ENCODE peak calls at places on chromosomes 16 and 17, in five cellular contexts. H is body of pancreas, M is sigmoid colon, P is A549, G is right lobe of liver. T is an unnamed sample.
A peak's percentile ranks its signal among the peaks of the same experiment; 100 is the strongest.

GRCh38 chr17:18194804-18195203 is 11.2 kb downstream of the ALKBH5 start:
- DNase-seq in H (no peak), M (no peak), P (no peak), G (no peak), T (no peak)

GRCh38 chr16:86066755-86067154 is 167.8 kb downstream of the IRF8 start:
- DNase-seq in H (no peak), M (no peak), P (no peak), G (no peak), T (no peak)

GRCh38 chr16:68954871-68955635 is 111.7 kb downstream of the TANGO6 start:
- DNase-seq in H (no peak), M (no peak), P (no peak), G (no peak), T (no peak)

GRCh38 chr17:1491406-1492248 is 859 bp downstream of the MYO1C start:
- DNase-seq in H (peak; percentile 77), M (peak; percentile 85), P (peak; percentile 83), G (peak; percentile 80), T (peak; percentile 77)

GRCh38 chr17:79272666-79273219 is 198.1 kb downstream of the ENGASE start:
- DNase-seq in H (peak; percentile 55), M (no peak), P (peak; percentile 71), G (peak; percentile 38), T (no peak)

GRCh38 chr16:86880316-86881117 is 302.2 kb downstream of the FOXL1 start:
- DNase-seq in H (no peak), M (no peak), P (no peak), G (no peak), T (no peak)

GRCh38 chr17:82631544-82631943 is 16.7 kb downstream of the WDR45B start:
- DNase-seq in H (no peak), M (no peak), P (no peak), G (no peak), T (no peak)

GRCh38 chr17:48177816-48178215 is 70.2 kb downstream of the SNX11 start:
- DNase-seq in H (peak; percentile 18), M (no peak), P (no peak), G (no peak), T (no peak)

GRCh38 chr16:21277927-21278706 is at the start of gene CRYM:
- DNase-seq in H (peak; percentile 76), M (peak; percentile 79), P (peak; percentile 82), G (peak; percentile 81), T (peak; percentile 72)

GRCh38 chr17:4530799-4531730 is 24.1 kb downstream of the MYBBP1A start:
- DNase-seq in H (no peak), M (no peak), P (no peak), G (peak; percentile 57), T (no peak)

GRCh38 chr17:59840329-59840907 is 52.3 kb downstream of the TUBD1 start:
- DNase-seq in H (no peak), M (no peak), P (no peak), G (no peak), T (no peak)

GRCh38 chr17:38572665-38573365 is 32.9 kb downstream of the SRCIN1 start:
- DNase-seq in H (peak; percentile 47), M (no peak), P (peak; percentile 87), G (no peak), T (no peak)

GRCh38 chr17:39231587-39232551 is 6.1 kb upstream of the STAC2 start:
- DNase-seq in H (peak; percentile 56), M (peak; percentile 74), P (peak; percentile 76), G (peak; percentile 49), T (no peak)

GRCh38 chr17:32302860-32303649 is 37.4 kb downstream of the RHBDL3 start:
- DNase-seq in H (peak; percentile 31), M (no peak), P (no peak), G (no peak), T (peak; percentile 62)

GRCh38 chr16:84616515-84616914 is 1.4 kb downstream of the COTL1 start:
- DNase-seq in H (no peak), M (no peak), P (no peak), G (no peak), T (no peak)

GRCh38 chr17:59277031-59277430 is 54.4 kb upstream of the YPEL2 start:
- DNase-seq in H (no peak), M (no peak), P (no peak), G (no peak), T (no peak)

GRCh38 chr16:12900599-12901203 is 697 bp upstream of the SHISA9 start:
- DNase-seq in H (no peak), M (no peak), P (no peak), G (no peak), T (no peak)

GRCh38 chr17:35900693-35901487 is 20.7 kb upstream of the CCL5 start:
- DNase-seq in H (no peak), M (no peak), P (no peak), G (no peak), T (no peak)

GRCh38 chr17:65584604-65585521 is 23.4 kb upstream of the AXIN2 start:
- DNase-seq in H (peak; percentile 71), M (no peak), P (no peak), G (no peak), T (no peak)

GRCh38 chr17:59366040-59366757 is 34.7 kb downstream of the YPEL2 start:
- DNase-seq in H (peak; percentile 57), M (no peak), P (no peak), G (no peak), T (no peak)

GRCh38 chr16:11049396-11050059 is 105.2 kb downstream of the CLEC16A start:
- DNase-seq in H (no peak), M (peak; percentile 51), P (peak; percentile 8), G (no peak), T (no peak)

DNA sequence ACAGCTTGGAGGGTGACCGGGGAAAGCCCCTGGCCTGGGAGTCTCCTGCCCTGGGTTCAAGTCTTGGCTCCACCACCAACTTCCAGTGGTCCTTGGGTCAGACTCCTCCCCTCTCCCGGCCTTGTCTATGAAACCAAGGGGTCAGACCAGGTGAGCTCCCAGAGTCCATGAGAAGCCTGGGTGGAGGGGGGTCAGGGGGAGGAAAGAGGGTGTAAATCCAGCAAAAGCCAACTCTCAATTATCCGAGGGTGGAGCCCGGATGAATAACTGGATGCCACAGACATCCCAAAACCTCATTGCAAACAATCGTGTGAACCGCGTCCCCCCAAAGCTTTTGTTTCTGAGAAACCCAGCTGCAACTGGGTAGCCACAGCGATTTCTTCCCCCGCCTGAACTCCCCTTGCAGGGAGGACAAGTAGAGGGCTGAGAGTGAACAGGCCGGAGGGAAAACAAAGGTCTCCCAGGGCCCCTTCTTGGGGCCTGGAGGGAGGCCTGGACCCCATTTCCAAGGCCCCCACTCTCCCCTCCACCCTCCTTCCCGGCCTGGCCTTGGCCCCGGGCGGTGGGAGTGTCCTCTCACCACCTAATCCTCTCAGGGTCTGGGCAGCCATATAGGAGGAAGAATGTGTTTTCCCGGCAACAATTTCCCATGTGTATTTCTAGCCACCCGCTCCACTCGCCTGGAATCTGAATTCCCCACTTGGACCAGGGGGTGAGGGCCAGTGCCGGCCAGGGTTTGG is 2.5 kb downstream of the GLIS2 start:
- DNase-seq in H (no peak), M (no peak), P (no peak), G (no peak), T (peak; percentile 55)
- H3K27ac ChIP-seq in H (peak overlapping the region; percentile 91), M (peak overlapping the region; percentile 98), P (peak overlapping the region; percentile 96), G (no peak overlapping the region), T (peak overlapping the region; percentile 97)

DNA sequence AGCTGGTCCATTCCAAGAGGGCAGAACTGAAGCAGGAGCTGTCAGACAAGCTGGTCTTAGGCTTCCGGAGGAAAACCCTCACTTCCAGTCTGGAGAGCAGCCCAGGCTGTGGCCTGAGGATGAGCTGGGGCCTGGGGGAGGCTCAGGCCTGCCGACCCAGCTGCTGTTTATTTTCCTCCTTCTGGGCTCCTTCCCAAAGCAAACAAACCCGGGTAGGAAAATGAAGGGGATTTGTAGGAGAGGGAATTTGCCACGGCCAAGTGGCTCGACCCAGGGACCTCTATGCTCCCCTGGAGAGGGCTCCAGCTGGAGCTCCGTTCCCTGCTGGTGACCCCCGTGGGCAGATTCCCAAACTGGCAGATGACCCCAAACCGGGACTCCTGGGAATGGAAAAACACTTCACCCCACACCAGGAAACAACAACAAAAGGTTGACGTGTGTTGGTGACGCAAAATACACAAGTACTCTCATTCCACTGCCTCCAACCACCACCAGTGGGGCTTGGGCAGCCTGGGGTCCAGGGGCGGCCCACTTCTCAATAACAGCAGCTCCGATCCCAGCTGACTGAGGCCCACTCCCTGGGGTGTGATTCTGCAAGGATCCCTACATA is 8.8 kb downstream of the JUP start:
- DNase-seq in H (peak; percentile 78), M (peak; percentile 87), P (peak; percentile 93), G (peak; percentile 79), T (peak; percentile 88)
- TF ChIP-seq POLR2A in H (peak; percentile 24), M (no peak), P (peak; percentile 25), G (peak; percentile 26), T (no peak)

DNA sequence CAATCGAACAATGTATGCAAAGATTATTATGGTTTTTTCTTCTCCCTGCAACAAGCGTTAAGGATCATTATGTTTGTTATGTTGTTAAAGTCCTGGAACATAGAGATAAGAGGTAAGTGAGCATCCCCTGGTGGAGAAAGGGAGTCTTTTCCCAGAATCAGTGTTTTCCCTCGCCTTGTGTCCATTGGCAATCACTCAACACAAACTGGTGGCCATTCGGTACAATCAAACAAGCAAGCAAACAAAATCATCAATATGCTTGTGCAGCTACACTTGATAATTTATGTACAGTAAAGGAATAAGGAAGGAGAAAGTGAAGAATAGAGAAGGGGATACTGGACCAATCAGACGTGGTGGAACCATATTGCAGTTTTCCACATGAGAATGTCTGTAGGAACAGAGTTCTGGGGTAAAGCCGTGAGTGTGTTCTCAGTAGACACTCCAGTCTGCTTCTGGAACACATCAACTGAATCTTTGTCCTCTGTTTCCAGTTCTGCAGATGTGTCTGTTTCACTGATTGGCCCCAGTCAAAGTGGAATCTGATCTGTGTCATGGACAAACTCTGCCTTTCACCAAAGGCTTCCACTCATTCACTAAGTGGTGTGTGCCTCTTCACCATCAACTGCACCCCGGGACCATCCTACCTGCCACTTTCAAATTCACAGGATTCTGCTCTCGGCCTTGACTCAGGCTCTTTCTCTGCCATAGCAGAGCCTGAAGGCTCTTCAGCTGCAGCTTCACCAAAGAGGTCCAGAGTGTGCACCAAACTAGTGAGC is 169.5 kb downstream of the AHSP start:
- DNase-seq in H (no peak), M (no peak), P (no peak), G (no peak), T (no peak)
- TF ChIP-seq CTCF in H (peak; percentile 44), M (peak; percentile 8), P (peak; percentile 26), G (peak; percentile 58), T (no peak)

GRCh38 chr17:49315974-49316570 is 46.0 kb downstream of the ZNF652 start:
- DNase-seq in H (no peak), M (no peak), P (no peak), G (no peak), T (no peak)
- H3K27ac ChIP-seq in H (peak overlapping the region; percentile 47), M (peak overlapping the region; percentile 38), P (peak overlapping the region; percentile 8), G (no peak overlapping the region), T (no peak overlapping the region)

DNA sequence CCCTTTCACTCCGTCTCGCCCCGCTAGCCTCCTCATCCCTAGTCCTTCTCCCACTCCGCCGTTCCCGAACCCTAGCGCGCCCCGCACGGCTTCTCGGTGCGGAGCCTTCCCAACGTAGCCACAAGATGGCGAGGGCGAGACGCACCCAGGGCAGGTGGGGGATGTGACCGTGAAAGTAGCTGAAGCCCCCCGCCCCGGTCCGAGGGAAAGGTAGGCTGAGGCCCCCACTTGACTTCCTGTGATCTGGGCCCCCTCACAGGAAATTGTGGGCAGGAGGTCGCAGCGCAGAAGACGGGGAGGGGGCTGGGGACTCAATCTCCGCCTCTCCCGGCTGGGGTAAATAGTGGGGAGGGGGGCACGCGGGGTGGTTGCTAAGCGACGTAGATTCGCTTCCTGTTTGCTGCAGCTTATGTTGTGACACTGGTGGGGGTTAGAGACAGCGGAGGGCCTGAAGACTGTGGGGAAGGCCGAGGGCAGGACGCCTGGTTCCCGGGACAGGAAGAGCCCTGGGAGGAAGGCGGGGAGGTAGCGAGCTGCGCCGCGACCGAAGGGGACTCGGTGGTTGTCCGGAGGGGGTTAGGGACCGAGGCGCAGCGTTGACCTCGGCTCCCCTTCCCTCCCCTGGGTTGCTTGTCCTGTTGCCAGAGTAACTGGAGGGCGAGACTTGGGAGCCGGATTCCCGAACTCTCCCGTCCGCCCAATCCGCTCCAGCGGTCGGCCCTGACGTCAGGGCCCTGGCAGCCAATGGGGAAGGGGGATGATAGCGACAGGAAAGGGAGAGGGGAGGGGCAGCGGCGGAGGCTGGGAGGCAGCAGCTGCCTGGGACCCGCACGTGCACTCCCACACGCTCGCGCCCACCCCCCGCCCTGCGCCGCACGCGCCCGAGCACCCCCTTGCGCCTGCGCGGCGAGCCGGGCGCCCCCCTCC is 1.1 kb downstream of the KDM6B start:
- DNase-seq in H (peak; percentile 98), M (peak; percentile 99), P (peak; percentile 99), G (peak; percentile 97), T (peak; percentile 99)
- TF ChIP-seq POLR2A in H (peak; percentile 82), M (peak; percentile 86), P (peak; percentile 39), G (peak; percentile 66), T (peak; percentile 95)